ENCODE peak calls at places on chromosomes 4 and X, in six cellular contexts. N is neuronal stem cell, K is H9, W is IMR-90, C is mesendoderm, B is mesenchymal stem cell. T is an unnamed sample.
A peak's percentile ranks its signal among the peaks of the same experiment; 100 is the strongest.

GRCh38 chr4:79852305-79852730 is 220.7 kb downstream of the ANTXR2 start:
- DNase-seq in N (no peak), K (peak; percentile 32), W (peak; percentile 81), C (peak; percentile 86), B (peak; percentile 90), T (no peak)

GRCh38 chrX:123873956-123874355 is 14.1 kb downstream of the XIAP start:
- DNase-seq in N (no peak), K (no peak), W (no peak), C (no peak), B (no peak), T (no peak)

GRCh38 chr4:102610476-102610875 is 109.3 kb downstream of the NFKB1 start:
- DNase-seq in N (no peak), K (no peak), W (no peak), C (peak; percentile 22), B (no peak), T (no peak)

GRCh38 chr4:105895324-105895608 is at the start of gene NPNT:
- DNase-seq in N (no peak), K (peak; percentile 44), W (no peak), C (no peak), B (peak; percentile 2), T (no peak)

GRCh38 chr4:185305979-185306442 is 89.7 kb downstream of the LRP2BP start:
- DNase-seq in N (peak; percentile 86), K (peak; percentile 75), W (peak; percentile 97), C (peak; percentile 70), B (peak; percentile 91), T (peak; percentile 97)

GRCh38 chr4:155614111-155614762 is 52.4 kb upstream of the GUCY1A1 start:
- DNase-seq in N (no peak), K (no peak), W (peak; percentile 77), C (no peak), B (no peak), T (peak; percentile 35)

GRCh38 chr4:8830611-8831200 is 40.9 kb downstream of the HMX1 start:
- DNase-seq in N (no peak), K (no peak), W (no peak), C (no peak), B (no peak), T (no peak)

GRCh38 chr4:147485167-147485566 is 4.3 kb downstream of the EDNRA start:
- DNase-seq in N (no peak), K (no peak), W (no peak), C (no peak), B (no peak), T (no peak)

GRCh38 chr4:156971168-156971601 is 414 bp downstream of the PDGFC start:
- DNase-seq in N (no peak), K (peak; percentile 49), W (no peak), C (no peak), B (no peak), T (no peak)

GRCh38 chrX:47446971-47447370 is 36.1 kb downstream of the ZNF41 start:
- DNase-seq in N (no peak), K (no peak), W (no peak), C (no peak), B (no peak), T (no peak)

GRCh38 chr4:27049101-27049829 is 188.6 kb downstream of the STIM2 start:
- DNase-seq in N (no peak), K (no peak), W (no peak), C (no peak), B (no peak), T (no peak)

GRCh38 chr4:63370997-63371396 is 1038.3 kb downstream of the TECRL start:
- DNase-seq in N (no peak), K (no peak), W (no peak), C (no peak), B (no peak), T (no peak)

GRCh38 chr4:11741190-11741652 is 312.5 kb upstream of the HS3ST1 start:
- DNase-seq in N (no peak), K (no peak), W (peak; percentile 62), C (peak; percentile 5), B (peak; percentile 78), T (peak; percentile 72)

GRCh38 chrX:79366888-79367749 is at the start of gene ITM2A:
- DNase-seq in N (peak; percentile 17), K (peak; percentile 60), W (no peak), C (peak; percentile 79), B (no peak), T (no peak)

GRCh38 chr4:6048537-6048936 is 30.3 kb upstream of the C4orf50 start:
- DNase-seq in N (no peak), K (no peak), W (no peak), C (no peak), B (no peak), T (no peak)

GRCh38 chr4:111399523-111400135 is 745.6 kb upstream of the FAM241A start:
- DNase-seq in N (no peak), K (no peak), W (peak; percentile 6), C (no peak), B (no peak), T (no peak)

GRCh38 chr4:42547805-42548204 is 109.1 kb downstream of the ATP8A1 start:
- DNase-seq in N (no peak), K (no peak), W (no peak), C (peak; percentile 18), B (no peak), T (peak; percentile 15)

GRCh38 chr4:8319061-8319460 is 49.5 kb downstream of the HTRA3 start:
- DNase-seq in N (no peak), K (no peak), W (no peak), C (no peak), B (no peak), T (no peak)

GRCh38 chr4:37400326-37400881 is 155.9 kb downstream of the NWD2 start:
- DNase-seq in N (no peak), K (no peak), W (no peak), C (no peak), B (no peak), T (no peak)

GRCh38 chr4:82484987-82485783 is 54.8 kb downstream of the ENOPH1 start:
- DNase-seq in N (no peak), K (no peak), W (no peak), C (no peak), B (no peak), T (no peak)

GRCh38 chr4:173585876-173586572 is 56.0 kb upstream of the HAND2 start:
- DNase-seq in N (no peak), K (no peak), W (no peak), C (peak; percentile 2), B (no peak), T (no peak)

GRCh38 chrX:129959493-129959832 is 23.0 kb upstream of the BCORL1 start:
- DNase-seq in N (no peak), K (no peak), W (peak; percentile 14), C (peak; percentile 59), B (peak; percentile 51), T (peak; percentile 23)

DNA sequence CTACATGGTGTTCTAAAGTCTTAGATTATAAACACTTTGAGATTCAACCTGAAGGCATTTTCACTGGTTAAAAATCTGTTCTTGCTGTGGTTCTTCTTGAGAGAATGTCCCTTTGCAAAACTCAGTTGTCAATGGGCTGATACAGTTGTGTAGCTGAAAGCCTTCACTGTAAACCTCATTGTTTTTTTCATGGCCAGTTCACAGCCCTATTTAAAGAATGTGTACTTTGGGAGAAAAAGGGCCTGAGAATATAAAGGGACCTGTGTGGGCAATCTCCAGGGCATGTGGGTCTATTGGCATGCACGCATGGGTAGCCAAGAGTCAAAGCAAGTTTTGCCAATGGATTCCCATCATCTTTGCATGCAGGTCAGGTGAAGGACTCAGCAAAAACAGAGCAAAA is 7.8 kb upstream of the MAP7D3 start:
- DNase-seq in N (no peak), K (no peak), W (no peak), C (no peak), B (no peak), T (no peak)
- H2BK5ac ChIP-seq in N (no peak overlapping the region), K (no peak overlapping the region), W (peak overlapping the region; percentile 17), C (no peak overlapping the region), B (no peak overlapping the region), T (no peak overlapping the region)

DNA sequence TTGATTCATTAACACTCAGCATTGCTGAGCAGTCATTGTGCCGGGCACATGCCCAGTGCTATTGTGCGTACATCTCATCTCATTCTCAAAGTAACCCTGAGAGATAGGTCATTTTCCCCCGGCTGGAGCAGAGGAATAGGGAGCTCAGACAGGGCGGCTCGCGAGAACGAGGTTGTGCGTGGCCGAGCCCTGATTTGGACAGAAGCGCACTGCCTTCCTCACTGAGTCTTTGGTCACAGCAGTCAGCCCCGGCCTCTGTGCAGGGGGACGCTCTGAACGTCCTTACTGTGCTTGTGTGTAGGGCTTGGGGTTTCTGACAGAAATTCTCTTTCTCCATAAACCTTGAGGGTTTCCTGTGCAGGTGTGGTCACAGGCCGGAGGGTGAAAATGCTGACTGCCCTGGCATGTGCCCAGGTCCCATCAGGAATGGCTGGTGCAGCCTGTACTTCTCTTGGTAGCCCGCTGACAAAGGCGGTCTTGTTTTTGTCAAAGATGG is 39.5 kb downstream of the NOP14 start:
- DNase-seq in N (no peak), K (no peak), W (no peak), C (no peak), B (no peak), T (no peak)
- H4K8ac ChIP-seq in N (no peak overlapping the region), K (no peak overlapping the region), W (peak overlapping the region; percentile 23), C (no peak overlapping the region), B (no peak overlapping the region), T (no peak overlapping the region)

DNA sequence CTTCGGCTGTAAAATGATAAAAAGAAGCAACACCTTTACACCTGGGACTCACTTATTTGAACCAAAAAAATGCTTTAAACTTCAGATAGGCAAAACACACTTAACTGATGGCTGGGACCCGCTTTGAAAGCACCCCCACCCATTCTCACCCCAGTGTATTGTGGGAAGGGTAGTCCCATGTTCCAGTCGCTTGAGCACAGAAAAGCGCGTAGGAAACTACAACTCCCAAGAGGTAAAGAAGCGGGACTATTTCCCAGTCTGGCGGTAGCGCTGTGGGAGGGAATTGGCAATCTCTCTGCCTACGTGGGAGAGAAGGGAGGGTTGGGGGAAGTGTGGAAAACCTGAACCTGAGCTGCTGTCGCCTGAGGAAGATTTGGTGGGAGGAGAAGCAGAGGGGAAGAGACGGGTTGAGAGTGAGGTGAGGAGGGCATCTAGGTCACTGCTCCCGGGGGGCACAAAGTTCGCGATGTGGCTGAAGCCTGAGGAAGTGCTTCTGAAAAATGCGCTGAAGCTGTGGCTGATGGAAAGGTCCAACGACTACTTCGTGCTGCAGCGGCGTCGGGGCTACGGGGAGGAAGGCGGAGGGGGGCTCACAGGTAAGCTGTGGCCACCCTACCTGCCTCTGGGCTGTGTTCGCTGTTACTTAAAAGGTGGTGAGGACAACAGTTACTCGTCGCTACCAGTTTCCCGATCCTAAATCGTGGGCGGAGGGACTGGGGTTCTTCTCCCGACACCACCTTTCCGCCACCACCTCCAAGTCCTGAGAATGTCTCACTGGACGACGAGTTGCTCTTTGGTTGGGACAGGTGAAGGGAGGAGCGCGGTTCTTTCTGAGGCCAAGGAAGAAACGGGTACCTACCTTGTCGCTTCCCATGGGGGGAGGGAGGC is at the start of gene TBC1D8B:
- DNase-seq in N (peak; percentile 67), K (peak; percentile 82), W (peak; percentile 92), C (peak; percentile 96), B (peak; percentile 92), T (peak; percentile 69)
- H2BK5ac ChIP-seq in N (no peak within 1 kb of the TSS), K (peak within 1 kb of the TSS; percentile 22), W (peak within 1 kb of the TSS; percentile 73), C (no peak within 1 kb of the TSS), B (no peak within 1 kb of the TSS), T (no peak within 1 kb of the TSS)

DNA sequence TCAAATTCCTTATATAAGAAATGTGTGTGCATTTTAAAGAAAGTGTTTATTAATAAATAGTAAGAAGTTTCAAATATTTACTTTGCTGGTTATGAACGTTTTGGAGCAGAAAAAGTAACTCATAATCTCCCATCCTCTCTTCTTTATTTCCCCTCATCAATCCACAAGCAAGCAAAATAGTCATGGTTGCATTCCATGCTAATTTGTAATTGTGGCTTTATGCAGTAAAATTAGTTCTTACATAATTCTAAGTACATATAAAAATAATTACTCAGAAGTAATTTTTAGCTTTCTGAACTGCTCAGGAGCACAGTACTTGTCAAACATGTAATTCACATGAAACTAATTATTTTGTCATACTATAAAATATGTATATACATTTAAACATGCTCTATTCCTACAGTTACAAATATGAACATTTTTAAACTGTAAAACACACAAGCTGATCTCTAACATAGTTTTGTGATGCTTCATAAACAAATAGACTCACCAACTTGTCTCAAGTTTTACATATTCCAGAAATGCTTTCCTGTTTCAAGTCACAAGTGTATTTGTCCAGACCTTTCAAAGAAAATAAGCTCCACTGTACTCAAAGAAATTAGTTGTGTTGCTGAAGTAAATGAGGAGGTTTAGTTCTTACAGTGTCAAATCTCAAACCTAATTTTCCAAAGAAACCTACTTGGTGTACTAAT is 218.9 kb downstream of the PABPC4L start:
- DNase-seq in N (no peak), K (no peak), W (peak; percentile 17), C (no peak), B (peak; percentile 24), T (no peak)
- H4K8ac ChIP-seq in N (no peak overlapping the region), K (no peak overlapping the region), W (no peak overlapping the region), C (no peak overlapping the region), B (no peak overlapping the region), T (no peak overlapping the region)

T was measured in trophoblast cell.